ENCODE peak calls at places on chromosomes 5 and 9, in nine cellular contexts. R, V, A, M, P, X, Q, S and N are unnamed samples.

GRCh38 chr5:135861646-135862045 is 27.2 kb downstream of the SLC25A48 start:
- DNase-seq in M (no peak), S (no peak), P (no peak), V (no peak), X (no peak), Q (no peak), R (no peak), A (no peak), N (no peak)

GRCh38 chr9:137052998-137053943 is 590 bp downstream of the ENTPD2 start:
- DNase-seq in V (no peak), X (no peak), R (no peak), A (no peak), M (no peak), P (no peak), Q (no peak), S (no peak), N (no peak)

GRCh38 chr9:36276840-36277239 is 18.6 kb upstream of the GNE start:
- DNase-seq in X (peak; percentile 22), A (no peak), R (peak; percentile 11), M (no peak), S (peak; percentile 67), Q (peak; percentile 74), V (no peak), P (peak; percentile 90), N (peak; percentile 14)

GRCh38 chr5:147310059-147310704 is 75.4 kb downstream of the STK32A start:
- DNase-seq in A (no peak), P (no peak), R (no peak), Q (peak; percentile 65), S (peak; percentile 10), M (no peak), X (peak; percentile 66), V (peak; percentile 89), N (no peak)

GRCh38 chr5:173833200-173833599 is 54.9 kb upstream of the CPEB4 start:
- DNase-seq in Q (no peak), M (no peak), S (no peak), X (no peak), P (no peak), R (no peak), V (no peak), A (no peak), N (no peak)

GRCh38 chr9:116074658-116075057 is 78.9 kb upstream of the PAPPA start:
- DNase-seq in V (no peak), P (no peak), S (no peak), A (no peak), R (no peak), X (no peak), M (no peak), Q (peak; percentile 91), N (no peak)

GRCh38 chr5:181194489-181195248 is 10.3 kb downstream of the TRIM7 start:
- DNase-seq in X (peak; percentile 45), S (no peak), Q (no peak), V (no peak), M (no peak), P (no peak), A (peak; percentile 64), R (no peak), N (no peak)

GRCh38 chr5:170159101-170159698 is 53.5 kb downstream of the FOXI1 start:
- DNase-seq in R (no peak), V (no peak), X (no peak), Q (peak; percentile 42), P (peak; percentile 59), A (no peak), M (no peak), S (no peak), N (no peak)

GRCh38 chr5:126938461-126938860 is 91.9 kb downstream of the MARCHF3 start:
- DNase-seq in Q (peak; percentile 87), S (no peak), V (no peak), A (no peak), X (no peak), R (no peak), M (no peak), P (peak; percentile 88), N (peak; percentile 44)

GRCh38 chr5:72566746-72567145 is 59.5 kb upstream of the ZNF366 start:
- DNase-seq in M (no peak), S (no peak), X (no peak), P (no peak), Q (no peak), R (no peak), A (no peak), V (no peak), N (no peak)

DNA sequence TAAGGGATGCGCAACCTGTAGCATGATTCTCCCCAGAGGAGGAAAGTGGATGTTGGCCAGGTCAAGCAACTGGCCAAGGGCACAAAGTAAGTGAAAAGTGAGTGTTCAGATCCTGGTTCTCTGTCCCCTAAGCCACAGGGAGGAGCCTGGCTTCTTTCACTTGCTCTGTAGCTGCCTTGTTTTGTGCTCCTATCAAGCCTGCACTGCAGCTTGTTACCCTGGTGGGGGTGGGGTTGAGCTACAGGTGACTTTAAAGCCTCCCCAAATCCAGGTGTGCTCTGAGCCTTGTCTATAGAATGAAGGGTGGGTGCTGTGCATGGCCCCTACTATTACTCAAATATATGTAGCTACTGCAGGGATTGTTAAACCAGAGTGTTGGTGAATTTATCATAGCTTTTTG is 32.9 kb downstream of the RALGPS1 start:
- DNase-seq in S (no peak), V (no peak), Q (no peak), X (no peak), R (no peak), A (no peak), M (no peak), P (no peak), N (no peak)
- TF ChIP-seq CTCF in S (no peak), V (peak; percentile 26), Q (no peak), X (no peak), R (no peak), A (no peak), M (no peak), P (peak; percentile 14), N (no peak)

DNA sequence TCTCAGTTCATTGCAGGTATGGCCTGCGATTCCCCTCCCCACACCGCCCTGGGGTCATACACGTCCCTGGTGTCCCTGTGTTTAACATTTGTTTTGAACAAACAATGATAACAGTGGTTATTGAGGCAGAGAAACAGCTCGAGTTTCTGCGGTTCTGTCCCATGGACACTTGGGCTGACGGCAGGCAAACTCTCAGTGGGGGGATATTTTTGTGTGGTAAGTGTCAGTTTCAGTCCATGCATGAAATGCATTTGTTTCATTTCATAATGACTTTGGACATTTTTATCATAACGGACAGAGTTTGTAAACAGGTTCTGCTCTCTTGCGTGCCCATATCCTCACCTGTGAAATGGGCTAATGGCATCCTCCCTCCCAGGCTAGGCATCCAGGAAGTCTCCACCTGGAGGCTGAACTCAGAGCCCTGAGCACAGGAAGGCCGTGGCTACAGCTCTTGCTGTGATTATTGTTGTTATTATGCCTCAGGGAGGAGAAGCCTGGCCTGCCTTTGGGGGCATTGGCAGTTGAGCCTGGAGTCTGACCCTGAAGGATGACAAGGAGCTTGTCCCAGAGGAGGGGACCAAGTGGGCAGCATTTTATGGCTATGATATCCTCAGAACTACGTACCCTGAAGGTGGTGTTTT is 190.9 kb downstream of the GADD45G start:
- DNase-seq in V (no peak), S (no peak), P (no peak), Q (no peak), X (no peak), M (no peak), R (no peak), A (no peak), N (no peak)
- TF ChIP-seq CTCF in V (no peak), S (no peak), P (no peak), Q (no peak), X (no peak), M (no peak), R (no peak), A (no peak), N (no peak)

DNA sequence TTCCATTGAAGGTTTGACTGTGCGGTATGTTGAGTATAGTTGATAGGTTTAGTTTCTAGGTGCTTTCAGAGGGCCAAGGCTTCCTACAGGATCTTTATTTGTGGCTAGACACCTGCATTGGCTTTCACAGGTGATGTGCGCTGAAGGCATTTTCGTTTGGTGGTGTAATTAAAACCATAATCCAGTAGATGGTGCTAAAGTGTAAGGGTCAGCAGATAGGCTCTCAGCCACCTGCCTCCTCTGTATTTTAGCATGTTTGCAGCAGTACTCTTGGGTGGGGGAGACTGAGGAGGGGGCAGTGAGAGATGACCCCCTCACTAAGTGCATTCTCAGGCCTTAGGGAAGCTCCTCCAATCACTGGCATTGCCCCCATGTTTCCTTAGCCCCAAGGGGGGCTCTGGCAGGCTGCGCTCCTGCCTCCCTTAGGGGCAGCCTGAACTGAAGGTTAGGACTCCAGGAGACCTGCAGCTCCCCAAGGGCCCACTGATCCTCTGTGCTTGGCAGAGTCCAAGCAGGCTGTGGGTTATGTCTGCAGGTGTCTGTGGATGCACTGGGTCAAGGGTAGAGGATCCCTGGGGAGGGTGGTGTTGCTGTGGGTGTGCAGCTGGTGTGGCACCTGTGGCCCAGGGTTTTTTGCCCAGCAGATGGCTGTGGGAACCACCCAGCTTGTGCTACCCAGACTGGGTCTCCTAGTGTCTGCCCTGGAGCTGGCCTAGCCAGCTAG is 23.4 kb downstream of the CDK20 start:
- DNase-seq in P (peak; percentile 62), A (no peak), X (no peak), Q (peak; percentile 42), S (no peak), R (no peak), V (no peak), M (no peak), N (no peak)
- TF ChIP-seq CTCF in P (peak; percentile 74), A (no peak), X (peak; percentile 30), Q (peak; percentile 57), S (peak; percentile 35), R (peak; percentile 47), V (peak; percentile 49), M (no peak), N (peak; percentile 36)

DNA sequence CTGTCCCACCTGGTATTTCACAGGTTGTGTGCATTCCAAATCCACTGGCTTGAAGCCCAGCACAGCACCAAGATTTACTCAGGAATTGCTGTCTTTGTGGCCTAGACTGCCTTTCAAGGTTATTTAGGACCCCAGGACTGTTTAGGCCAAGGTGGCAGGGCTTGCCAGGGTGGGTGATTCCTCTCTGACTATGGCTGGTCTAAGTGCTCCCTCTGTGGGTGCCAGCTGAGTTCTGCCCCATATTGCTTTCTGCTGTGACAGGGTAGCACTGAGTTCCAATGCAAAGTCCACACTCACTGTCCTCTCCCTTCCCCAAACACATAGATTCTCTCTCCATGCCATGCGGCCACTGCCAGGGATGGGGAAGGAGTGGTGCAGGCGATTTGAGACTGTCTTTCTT is 318.2 kb downstream of the EFNA5 start:
- DNase-seq in V (no peak), A (no peak), Q (no peak), R (no peak), X (no peak), M (no peak), S (no peak), P (no peak), N (no peak)
- TF ChIP-seq CTCF in V (no peak), A (no peak), Q (no peak), R (no peak), X (no peak), M (no peak), S (no peak), P (peak; percentile 12), N (no peak)

GRCh38 chr5:153425914-153426313 is 64.6 kb upstream of the GRIA1 start:
- DNase-seq in A (no peak), M (no peak), P (no peak), R (no peak), S (no peak), Q (peak; percentile 6), V (no peak), X (no peak), N (no peak)
- TF ChIP-seq CTCF in A (no peak), M (no peak), P (no peak), R (no peak), S (peak; percentile 48), Q (peak; percentile 28), V (peak; percentile 33), X (no peak), N (no peak)